ENCODE peak calls at places on chromosome 2, in five cellular contexts. D, G, T, V and K are unnamed samples.

GRCh38 chr2:71783215-71783614 is 329.9 kb downstream of the DYSF start:
- DNase-seq in D (peak; percentile 66), G (no peak), T (no peak), V (no peak), K (no peak)

GRCh38 chr2:84991404-84992151 is 20.6 kb downstream of the KCMF1 start:
- DNase-seq in D (peak; percentile 95), G (no peak), T (no peak), V (peak; percentile 98), K (no peak)

GRCh38 chr2:216659301-216659700 is 26.1 kb downstream of the IGFBP2 start:
- DNase-seq in D (no peak), G (no peak), T (no peak), V (no peak), K (no peak)

GRCh38 chr2:98634406-98635092 is 26.2 kb downstream of the UNC50 start:
- DNase-seq in D (peak; percentile 20), G (peak; percentile 33), T (no peak), V (no peak), K (no peak)

GRCh38 chr2:67829470-67829869 is 233.3 kb downstream of the C1D start:
- DNase-seq in D (no peak), G (no peak), T (no peak), V (no peak), K (no peak)

GRCh38 chr2:189648846-189649529 is 12.3 kb upstream of the ASNSD1 start:
- DNase-seq in D (peak; percentile 58), G (no peak), T (no peak), V (peak; percentile 34), K (no peak)

GRCh38 chr2:150478206-150478974 is 9.1 kb downstream of the RND3 start:
- DNase-seq in D (no peak), G (no peak), T (no peak), V (peak; percentile 17), K (no peak)

GRCh38 chr2:43852196-43852730 is 13.5 kb downstream of the ABCG8 start:
- DNase-seq in D (no peak), G (no peak), T (peak; percentile 22), V (no peak), K (no peak)

GRCh38 chr2:41922177-41922576 is 125.6 kb upstream of the PKDCC start:
- DNase-seq in D (peak; percentile 45), G (peak; percentile 97), T (no peak), V (no peak), K (no peak)

GRCh38 chr2:171652411-171652775 is 34.9 kb upstream of the DYNC1I2 start:
- DNase-seq in D (peak; percentile 80), G (no peak), T (no peak), V (no peak), K (no peak)